ENCODE peak calls at places on chromosomes 2 and 18, in six cellular contexts. One of them, this sample, is unnamed. For H3K36me3 and H3K27me3, the result is how much of the 10 kb centered on the place peaks cover.

GRCh38 chr2:223635080-223635479 is 32.9 kb upstream of the SCG2 start:
- DNase-seq in colonic mucosa: no peak
- DNase-seq in HCT116: no peak
- DNase-seq in K562: no peak
- DNase-seq in heart left ventricle: no peak
- DNase-seq in hepatocyte: no peak
- DNase-seq in this sample: no peak

GRCh38 chr2:228688007-228688645 is 506.6 kb upstream of the SPHKAP start:
- DNase-seq in colonic mucosa: no peak
- DNase-seq in HCT116: no peak
- DNase-seq in K562: no peak
- DNase-seq in heart left ventricle: no peak
- DNase-seq in hepatocyte: peak
- DNase-seq in this sample: no peak

GRCh38 chr2:45653125-45653524 is 1.6 kb downstream of the PRKCE start:
- DNase-seq in colonic mucosa: no peak
- DNase-seq in HCT116: no peak
- DNase-seq in K562: no peak
- DNase-seq in heart left ventricle: no peak
- DNase-seq in hepatocyte: no peak
- DNase-seq in this sample: no peak

GRCh38 chr2:128451084-128451483 is 132.4 kb upstream of the HS6ST1 start:
- DNase-seq in colonic mucosa: peak
- DNase-seq in HCT116: no peak
- DNase-seq in K562: no peak
- DNase-seq in heart left ventricle: no peak
- DNase-seq in hepatocyte: no peak
- DNase-seq in this sample: peak

GRCh38 chr2:74499269-74499939 is at the start of gene LBX2:
- DNase-seq in colonic mucosa: peak
- DNase-seq in HCT116: no peak
- DNase-seq in K562: no peak
- DNase-seq in heart left ventricle: no peak
- DNase-seq in hepatocyte: no peak
- DNase-seq in this sample: no peak

GRCh38 chr18:73881396-73881795 is 266.2 kb downstream of the FBXO15 start:
- DNase-seq in colonic mucosa: no peak
- DNase-seq in HCT116: no peak
- DNase-seq in K562: no peak
- DNase-seq in heart left ventricle: no peak
- DNase-seq in hepatocyte: no peak
- DNase-seq in this sample: peak

GRCh38 chr2:60140180-60140579 is 413.3 kb downstream of the BCL11A start:
- DNase-seq in colonic mucosa: no peak
- DNase-seq in HCT116: no peak
- DNase-seq in K562: no peak
- DNase-seq in heart left ventricle: no peak
- DNase-seq in hepatocyte: no peak
- DNase-seq in this sample: no peak

GRCh38 chr2:216500572-216500971 is 1.9 kb downstream of the RPL37A start:
- DNase-seq in colonic mucosa: no peak
- DNase-seq in HCT116: no peak
- DNase-seq in K562: no peak
- DNase-seq in heart left ventricle: no peak
- DNase-seq in hepatocyte: no peak
- DNase-seq in this sample: no peak

DNA sequence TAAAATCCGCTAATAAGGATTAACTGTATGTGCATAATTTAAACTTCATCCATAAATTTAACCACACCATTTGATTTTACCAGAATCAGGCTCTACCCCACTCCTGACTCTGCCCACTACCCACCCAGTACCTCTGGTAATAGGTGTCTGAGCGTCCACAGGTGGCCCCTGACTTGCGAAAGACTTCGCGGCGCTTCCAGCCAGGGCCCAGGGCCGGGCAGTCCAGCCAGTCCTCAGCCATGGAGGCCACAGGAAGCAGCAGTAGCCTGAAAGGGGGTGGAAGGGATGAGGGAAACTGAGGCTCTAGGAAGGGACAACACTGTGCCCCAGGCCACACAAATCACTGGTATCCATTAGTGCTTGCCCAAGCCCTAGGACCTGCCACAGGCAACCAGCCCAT is 1.6 kb downstream of the MBD1 start:
- DNase-seq in colonic mucosa: no peak
- DNase-seq in HCT116: no peak
- DNase-seq in K562: no peak
- DNase-seq in heart left ventricle: no peak
- DNase-seq in hepatocyte: no peak
- DNase-seq in this sample: no peak
- H3K36me3 ChIP-seq in colonic mucosa: under half
- H3K36me3 ChIP-seq in HCT116: half or more
- H3K36me3 ChIP-seq in K562: half or more
- H3K36me3 ChIP-seq in heart left ventricle: half or more
- H3K36me3 ChIP-seq in hepatocyte: under half
- H3K36me3 ChIP-seq in this sample: half or more

GRCh38 chr18:59697236-59697932 is at the start of gene CCBE1:
- DNase-seq in colonic mucosa: peak
- DNase-seq in HCT116: peak
- DNase-seq in K562: peak
- DNase-seq in heart left ventricle: peak
- DNase-seq in hepatocyte: peak
- DNase-seq in this sample: no peak

GRCh38 chr18:59695551-59695950 is 1.7 kb downstream of the CCBE1 start:
- DNase-seq in colonic mucosa: no peak
- DNase-seq in HCT116: no peak
- DNase-seq in K562: no peak
- DNase-seq in heart left ventricle: no peak
- DNase-seq in hepatocyte: no peak
- DNase-seq in this sample: no peak

GRCh38 chr18:59699061-59699460 is 1.8 kb upstream of the CCBE1 start:
- DNase-seq in colonic mucosa: no peak
- DNase-seq in HCT116: no peak
- DNase-seq in K562: no peak
- DNase-seq in heart left ventricle: no peak
- DNase-seq in hepatocyte: no peak
- DNase-seq in this sample: no peak

GRCh38 chr18:59694824-59695223 is 2.4 kb downstream of the CCBE1 start:
- DNase-seq in colonic mucosa: no peak
- DNase-seq in HCT116: no peak
- DNase-seq in K562: no peak
- DNase-seq in heart left ventricle: no peak
- DNase-seq in hepatocyte: no peak
- DNase-seq in this sample: no peak

DNA sequence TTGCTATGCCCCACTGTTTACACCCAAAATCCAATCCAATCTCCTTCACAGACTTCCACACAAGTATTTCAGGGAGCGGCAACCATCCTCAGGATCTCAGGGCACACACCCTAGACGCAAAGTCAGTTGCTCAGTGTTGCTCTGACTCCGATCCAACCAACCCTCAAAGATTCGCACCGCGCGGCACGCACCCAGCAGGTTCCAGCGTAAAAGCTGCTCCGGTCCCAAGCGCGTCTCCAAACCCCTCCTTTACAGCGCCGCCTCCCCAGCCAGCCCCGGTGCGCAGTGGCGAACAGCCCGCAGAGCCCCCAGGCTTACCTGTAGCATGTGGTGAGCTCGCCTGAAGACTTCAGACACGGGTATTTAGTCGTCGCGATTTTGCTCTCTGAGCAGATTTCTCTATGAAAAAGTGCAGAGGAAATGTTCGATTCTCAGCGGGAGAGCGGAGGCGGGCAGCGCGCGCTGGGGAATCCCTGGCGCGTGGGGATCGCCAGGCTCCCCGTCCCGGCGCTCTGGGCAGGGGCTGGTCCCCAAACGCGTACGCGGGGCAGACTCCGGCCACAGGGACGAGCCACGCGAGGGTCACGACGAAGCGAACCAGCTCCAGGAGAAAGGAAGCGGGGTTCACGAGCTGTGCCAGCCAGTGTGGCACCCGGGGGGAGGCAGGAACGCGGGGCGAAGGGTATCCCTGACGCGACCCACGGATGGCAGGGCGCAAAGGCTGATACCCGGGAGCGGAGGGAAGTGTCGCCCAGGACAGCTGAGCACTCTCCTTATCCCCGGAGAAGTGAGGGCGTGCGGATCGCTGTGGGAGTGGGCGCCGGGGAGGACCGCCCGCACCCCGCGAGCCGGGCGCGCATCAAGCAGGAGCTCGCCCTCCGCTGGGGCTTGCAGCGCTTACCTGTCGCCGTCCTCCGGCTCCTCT is 650 bp downstream of the CCBE1 start:
- DNase-seq in colonic mucosa: no peak
- DNase-seq in HCT116: no peak
- DNase-seq in K562: no peak
- DNase-seq in heart left ventricle: no peak
- DNase-seq in hepatocyte: peak
- DNase-seq in this sample: no peak
- H3K27me3 ChIP-seq in colonic mucosa: under half
- H3K27me3 ChIP-seq in HCT116: under half
- H3K27me3 ChIP-seq in K562: under half
- H3K27me3 ChIP-seq in heart left ventricle: under half
- H3K27me3 ChIP-seq in hepatocyte: half or more
- H3K27me3 ChIP-seq in this sample: under half

GRCh38 chr2:158234497-158234896 is 132.8 kb downstream of the UPP2 start:
- DNase-seq in colonic mucosa: no peak
- DNase-seq in HCT116: no peak
- DNase-seq in K562: no peak
- DNase-seq in heart left ventricle: no peak
- DNase-seq in hepatocyte: no peak
- DNase-seq in this sample: no peak

GRCh38 chr2:158228943-158229508 is 127.3 kb downstream of the UPP2 start:
- DNase-seq in colonic mucosa: no peak
- DNase-seq in HCT116: no peak
- DNase-seq in K562: peak
- DNase-seq in heart left ventricle: no peak
- DNase-seq in hepatocyte: no peak
- DNase-seq in this sample: no peak

DNA sequence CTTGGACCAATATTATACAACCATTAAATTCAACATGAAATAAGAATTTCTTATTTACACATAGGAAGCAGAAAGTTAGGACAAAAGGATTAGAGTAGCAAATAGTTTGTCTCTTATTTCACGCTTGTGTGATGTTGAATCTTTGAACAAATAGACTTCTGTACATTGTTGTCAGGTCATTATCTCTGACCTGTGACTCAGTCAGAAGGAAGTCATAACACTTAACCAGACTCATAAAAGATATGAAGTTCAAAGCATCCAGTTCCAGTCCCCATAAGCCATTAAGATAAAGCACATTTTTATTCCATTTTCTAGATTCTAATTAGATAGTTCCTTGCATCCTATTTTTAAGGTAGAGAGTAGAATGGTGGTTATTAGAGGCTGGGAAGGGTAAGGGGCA is 130.8 kb downstream of the UPP2 start:
- DNase-seq in colonic mucosa: no peak
- DNase-seq in HCT116: peak
- DNase-seq in K562: peak
- DNase-seq in heart left ventricle: no peak
- DNase-seq in hepatocyte: peak
- DNase-seq in this sample: no peak
- H3K27ac ChIP-seq in colonic mucosa: no peak
- H3K27ac ChIP-seq in HCT116: no peak
- H3K27ac ChIP-seq in K562: no peak
- H3K27ac ChIP-seq in heart left ventricle: no peak
- H3K27ac ChIP-seq in hepatocyte: no peak
- H3K27ac ChIP-seq in this sample: no peak

GRCh38 chr2:159382447-159383028 is 96.0 kb upstream of the WDSUB1 start:
- DNase-seq in colonic mucosa: no peak
- DNase-seq in HCT116: no peak
- DNase-seq in K562: no peak
- DNase-seq in heart left ventricle: no peak
- DNase-seq in hepatocyte: no peak
- DNase-seq in this sample: no peak
- H3K36me3 ChIP-seq in colonic mucosa: under half
- H3K36me3 ChIP-seq in HCT116: under half
- H3K36me3 ChIP-seq in K562: under half
- H3K36me3 ChIP-seq in heart left ventricle: half or more
- H3K36me3 ChIP-seq in hepatocyte: under half
- H3K36me3 ChIP-seq in this sample: under half

GRCh38 chr2:172080641-172081230 is 4.6 kb upstream of the DLX1 start:
- DNase-seq in colonic mucosa: no peak
- DNase-seq in HCT116: no peak
- DNase-seq in K562: no peak
- DNase-seq in heart left ventricle: no peak
- DNase-seq in hepatocyte: no peak
- DNase-seq in this sample: no peak

GRCh38 chr2:172079838-172080640 is 5.3 kb upstream of the DLX1 start:
- DNase-seq in colonic mucosa: no peak
- DNase-seq in HCT116: no peak
- DNase-seq in K562: no peak
- DNase-seq in heart left ventricle: no peak
- DNase-seq in hepatocyte: no peak
- DNase-seq in this sample: no peak

GRCh38 chr2:172082105-172082943 is 3.0 kb upstream of the DLX1 start:
- DNase-seq in colonic mucosa: no peak
- DNase-seq in HCT116: no peak
- DNase-seq in K562: no peak
- DNase-seq in heart left ventricle: no peak
- DNase-seq in hepatocyte: no peak
- DNase-seq in this sample: no peak

GRCh38 chr2:172082944-172083718 is 2.2 kb upstream of the DLX1 start:
- DNase-seq in colonic mucosa: no peak
- DNase-seq in HCT116: no peak
- DNase-seq in K562: no peak
- DNase-seq in heart left ventricle: no peak
- DNase-seq in hepatocyte: no peak
- DNase-seq in this sample: no peak

GRCh38 chr2:172081248-172082022 is 3.9 kb upstream of the DLX1 start:
- DNase-seq in colonic mucosa: no peak
- DNase-seq in HCT116: no peak
- DNase-seq in K562: no peak
- DNase-seq in heart left ventricle: no peak
- DNase-seq in hepatocyte: no peak
- DNase-seq in this sample: no peak
- H3K27me3 ChIP-seq in colonic mucosa: half or more
- H3K27me3 ChIP-seq in HCT116: under half
- H3K27me3 ChIP-seq in K562: under half
- H3K27me3 ChIP-seq in heart left ventricle: half or more
- H3K27me3 ChIP-seq in hepatocyte: half or more
- H3K27me3 ChIP-seq in this sample: half or more

DNA sequence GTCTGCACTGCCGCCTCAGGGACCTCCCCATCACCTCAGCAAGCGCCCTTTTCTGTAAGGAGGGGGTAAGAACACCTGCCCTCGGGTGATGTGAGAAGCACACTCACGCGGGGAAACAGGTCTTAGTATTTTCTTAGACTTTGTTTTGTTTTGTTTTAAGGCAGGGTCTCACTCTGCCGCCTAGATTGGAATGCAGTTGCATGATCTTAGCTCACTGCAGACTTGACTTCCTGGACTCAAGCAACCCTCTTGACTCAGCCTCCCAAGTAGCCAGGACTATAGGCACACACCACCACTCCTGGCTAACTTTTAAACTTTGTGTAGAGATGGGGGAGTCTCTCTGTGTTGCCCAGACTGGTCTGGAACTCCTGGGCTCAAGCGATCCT is 37.1 kb downstream of the RAMP1 start:
- DNase-seq in colonic mucosa: no peak
- DNase-seq in HCT116: no peak
- DNase-seq in K562: no peak
- DNase-seq in heart left ventricle: no peak
- DNase-seq in hepatocyte: no peak
- DNase-seq in this sample: no peak
- H3K27ac ChIP-seq in colonic mucosa: no peak
- H3K27ac ChIP-seq in HCT116: no peak
- H3K27ac ChIP-seq in K562: no peak
- H3K27ac ChIP-seq in heart left ventricle: peak
- H3K27ac ChIP-seq in hepatocyte: no peak
- H3K27ac ChIP-seq in this sample: peak

This sample was measured in esophagus muscularis mucosa.